ENCODE peak calls at places on chromosomes 1 and 21, in five cellular contexts. T is mesendoderm, E is GM04504, D is lung microvascular endothelial cell, V is brain microvascular endothelial cell. Y is an unnamed sample.

GRCh38 chr1:71088645-71089287 is 7.9 kb upstream of the ZRANB2 start:
- DNase-seq in E (no peak), V (no peak), D (peak), T (no peak), Y (no peak)

GRCh38 chr21:35764586-35764985 is 295.7 kb downstream of the SETD4 start:
- DNase-seq in D (no peak), V (no peak), E (no peak), T (no peak), Y (no peak)

GRCh38 chr1:155648207-155649147 is 38.5 kb downstream of the MSTO1 start:
- DNase-seq in V (peak), D (peak), E (peak), T (peak), Y (peak)

GRCh38 chr1:202343652-202344349 is 2.1 kb upstream of the UBE2T start:
- DNase-seq in V (no peak), D (peak), E (no peak), T (peak), Y (no peak)

GRCh38 chr1:107523736-107524135 is 382.9 kb downstream of the NTNG1 start:
- DNase-seq in D (no peak), E (no peak), V (no peak), T (peak), Y (no peak)

GRCh38 chr1:56638248-56638647 is 6.9 kb upstream of the PRKAA2 start:
- DNase-seq in V (no peak), E (no peak), D (no peak), T (no peak), Y (no peak)

GRCh38 chr1:24464378-24464770 is 38.3 kb upstream of the RCAN3 start:
- DNase-seq in D (no peak), E (peak), V (no peak), T (peak), Y (peak)

GRCh38 chr21:35002879-35003722 is 46.0 kb downstream of the RUNX1 start:
- DNase-seq in E (no peak), D (no peak), V (peak), T (no peak), Y (no peak)

GRCh38 chr1:30757196-30757949 is at the start of gene LAPTM5:
- DNase-seq in T (no peak), D (peak), E (peak), V (peak), Y (no peak)

GRCh38 chr1:30834249-30834648 is 74.3 kb downstream of the SDC3 start:
- DNase-seq in T (no peak), V (no peak), D (no peak), E (no peak), Y (no peak)

GRCh38 chr1:54461731-54462596 is 55.8 kb upstream of the SSBP3 start:
- DNase-seq in T (no peak), D (no peak), E (no peak), V (no peak), Y (no peak)

GRCh38 chr1:154759793-154760192 is 110.3 kb downstream of the KCNN3 start:
- DNase-seq in E (no peak), T (no peak), D (no peak), V (no peak), Y (no peak)

GRCh38 chr1:157496121-157496526 is 56.2 kb downstream of the FCRL5 start:
- DNase-seq in D (peak), T (peak), E (peak), V (peak), Y (peak)

GRCh38 chr1:43545686-43546387 is 15.2 kb downstream of the PTPRF start:
- DNase-seq in D (peak), E (no peak), T (peak), V (peak), Y (peak)

GRCh38 chr1:174740248-174740990 is 259.3 kb upstream of the CACYBP start:
- DNase-seq in V (peak), D (peak), E (no peak), T (no peak), Y (no peak)

GRCh38 chr1:181849071-181849470 is 212.4 kb downstream of the ZNF648 start:
- DNase-seq in V (no peak), T (no peak), D (no peak), E (no peak), Y (no peak)

GRCh38 chr1:183106166-183106565 is 79.9 kb upstream of the LAMC2 start:
- DNase-seq in D (no peak), T (no peak), E (no peak), V (no peak), Y (no peak)

GRCh38 chr1:24388331-24388870 is 25.2 kb downstream of the STPG1 start:
- DNase-seq in V (no peak), D (no peak), E (no peak), T (no peak), Y (no peak)

GRCh38 chr1:164092603-164093353 is 466.2 kb upstream of the PBX1 start:
- DNase-seq in V (no peak), D (peak), T (peak), E (no peak), Y (no peak)

GRCh38 chr1:27192039-27192529 is 37.2 kb upstream of the SLC9A1 start:
- DNase-seq in V (no peak), E (no peak), T (no peak), D (no peak), Y (no peak)

GRCh38 chr1:58206749-58207148 is 339.8 kb downstream of the OMA1 start:
- DNase-seq in T (no peak), V (no peak), E (no peak), D (no peak), Y (no peak)

GRCh38 chr21:35904995-35905972 is 155.0 kb downstream of the SETD4 start:
- DNase-seq in E (no peak), D (peak), V (no peak), T (no peak), Y (no peak)

GRCh38 chr1:62271932-62272728 is 47.1 kb downstream of the KANK4 start:
- DNase-seq in E (peak), D (no peak), T (peak), V (no peak), Y (peak)

GRCh38 chr1:155186955-155187891 is 13.6 kb downstream of the TRIM46 start:
- DNase-seq in T (no peak), E (no peak), V (no peak), D (no peak), Y (no peak)

GRCh38 chr1:178774263-178774662 is 49.2 kb downstream of the RALGPS2 start:
- DNase-seq in V (no peak), E (no peak), D (peak), T (no peak), Y (no peak)

GRCh38 chr1:18535391-18536210 is 54.9 kb downstream of the KLHDC7A start:
- DNase-seq in T (no peak), V (no peak), E (no peak), D (no peak), Y (no peak)

GRCh38 chr1:225654688-225655508 is 2.0 kb upstream of the ENAH start:
- DNase-seq in D (no peak), V (no peak), E (no peak), T (no peak), Y (no peak)

Y was measured in iPS-NIHi11.